ENCODE peak calls at places on chromosome 20, in nine cellular contexts. B is psoas muscle; Z is COR-L47; P is activated CD4-positive, alpha-beta T cell treated with anti-CD3 and anti-CD28 coated beads, Interleukin-2, amount 50 U/mL, for 1 hour; Y is NCI-H345; C is ELR; F is GM23338; D is esophagus muscularis mucosa; X is kidney epithelial cell. T is an unnamed sample.

GRCh38 chr20:53901064-53901463 is 169.3 kb downstream of the BCAS1 start:
- DNase-seq in B (no peak), Z (no peak), P (no peak), Y (no peak), C (peak; percentile 89), F (no peak), D (no peak), X (peak; percentile 77), T (peak; percentile 93)

GRCh38 chr20:61937963-61938838 is 127.5 kb downstream of the TAF4 start:
- DNase-seq in B (no peak), Z (no peak), P (no peak), Y (no peak), C (no peak), F (no peak), D (no peak), X (no peak), T (no peak)

GRCh38 chr20:23255106-23255505 is 95.5 kb upstream of the NXT1 start:
- DNase-seq in B (no peak), Z (no peak), P (no peak), Y (no peak), C (no peak), F (no peak), D (peak; percentile 72), X (no peak), T (no peak)

GRCh38 chr20:48626226-48626937 is 201.4 kb downstream of the PREX1 start:
- DNase-seq in B (no peak), Z (no peak), P (peak; percentile 17), Y (no peak), C (no peak), F (no peak), D (no peak), X (no peak), T (no peak)

GRCh38 chr20:13868331-13868730 is 83.5 kb downstream of the NDUFAF5 start:
- DNase-seq in B (no peak), Z (no peak), P (no peak), Y (no peak), C (peak; percentile 4), F (no peak), D (peak; percentile 64), X (no peak), T (peak; percentile 88)

GRCh38 chr20:46770330-46771194 is 61.1 kb downstream of the SLC2A10 start:
- DNase-seq in B (no peak), Z (no peak), P (no peak), Y (no peak), C (peak; percentile 49), F (no peak), D (no peak), X (no peak), T (peak; percentile 21)

GRCh38 chr20:62554214-62554897 is 78.6 kb upstream of the GATA5 start:
- DNase-seq in B (no peak), Z (no peak), P (no peak), Y (no peak), C (no peak), F (no peak), D (no peak), X (no peak), T (no peak)

GRCh38 chr20:18390201-18390600 is 76.6 kb downstream of the DZANK1 start:
- DNase-seq in B (no peak), Z (no peak), P (no peak), Y (no peak), C (no peak), F (no peak), D (no peak), X (no peak), T (no peak)

T was measured in foreskin fibroblast.